ENCODE peak calls at places on chromosomes 11 and 22, in nine cellular contexts. Q is tibial nerve; V is CD4-positive, CD25-positive, alpha-beta regulatory T cell; J is heart left ventricle; A is naive thymus-derived CD4-positive, alpha-beta T cell; O is CD4-positive, alpha-beta memory T cell; Y is GM23248; W is ovary; H is lung. N is an unnamed sample.

GRCh38 chr11:8863838-8864237 is 47.2 kb upstream of the AKIP1 start:
- DNase-seq in H (no peak), A (no peak), Q (no peak), V (no peak), Y (peak), O (no peak), W (no peak), J (no peak), N (no peak)

GRCh38 chr11:3859373-3859881 is 4.0 kb downstream of the STIM1 start:
- DNase-seq in W (no peak), Y (no peak), H (no peak), J (peak), Q (no peak), O (no peak), A (no peak), V (peak), N (no peak)

GRCh38 chr22:50089231-50090140 is at the start of gene MOV10L1:
- DNase-seq in Y (peak), Q (no peak), J (peak), W (peak), O (no peak), V (no peak), H (no peak), A (no peak), N (no peak)

GRCh38 chr11:14519692-14520085 is 497 bp downstream of the PSMA1 start:
- DNase-seq in Q (no peak), H (no peak), Y (peak), W (no peak), A (no peak), J (no peak), O (no peak), V (peak), N (no peak)

GRCh38 chr11:113991170-113991569 is 16.3 kb downstream of the HTR3A start:
- DNase-seq in H (no peak), Y (peak), V (no peak), A (peak), Q (no peak), O (no peak), J (no peak), W (no peak), N (no peak)

GRCh38 chr11:6271598-6271997 is 12.0 kb downstream of the CCKBR start:
- DNase-seq in O (no peak), J (no peak), Y (no peak), A (no peak), V (no peak), Q (no peak), W (no peak), H (no peak), N (no peak)

GRCh38 chr11:7261578-7261977 is 9.9 kb downstream of the SYT9 start:
- DNase-seq in J (no peak), A (no peak), Q (no peak), Y (no peak), H (no peak), W (no peak), O (no peak), V (no peak), N (no peak)

GRCh38 chr11:19101803-19102520 is 15.0 kb upstream of the ZDHHC13 start:
- DNase-seq in W (no peak), V (no peak), J (no peak), Y (no peak), O (no peak), H (no peak), Q (no peak), A (no peak), N (no peak)

GRCh38 chr11:28169816-28170215 is 61.6 kb downstream of the METTL15 start:
- DNase-seq in H (no peak), O (no peak), W (no peak), J (no peak), V (peak), Y (peak), Q (no peak), A (no peak), N (no peak)

GRCh38 chr11:2806351-2807058 is 79.1 kb downstream of the CDKN1C start:
- DNase-seq in Y (no peak), V (no peak), W (peak), H (peak), Q (no peak), A (no peak), O (no peak), J (peak), N (no peak)

GRCh38 chr11:74449369-74449931 is 17.9 kb downstream of the KCNE3 start:
- DNase-seq in Q (peak), W (peak), Y (peak), V (peak), H (peak), A (peak), J (peak), O (peak), N (peak)

GRCh38 chr22:41799486-41800347 is 762 bp upstream of the CCDC134 start:
- DNase-seq in Q (peak), Y (peak), V (peak), O (no peak), W (peak), J (peak), A (peak), H (peak), N (no peak)

GRCh38 chr11:124740277-124740882 is 638 bp downstream of the NRGN start:
- DNase-seq in Y (peak), O (peak), A (peak), W (no peak), Q (no peak), H (peak), V (peak), J (peak), N (peak)

GRCh38 chr11:64516226-64516625 is 74.8 kb upstream of the SLC22A12 start:
- DNase-seq in Q (no peak), A (peak), Y (no peak), V (peak), J (no peak), O (no peak), H (no peak), W (no peak), N (no peak)

GRCh38 chr22:45425531-45426265 is 12.2 kb downstream of the RIBC2 start:
- DNase-seq in Y (no peak), Q (no peak), H (no peak), A (no peak), O (no peak), J (no peak), W (peak), V (no peak), N (no peak)

GRCh38 chr11:32809313-32809712 is 14.9 kb upstream of the CCDC73 start:
- DNase-seq in Q (peak), A (peak), H (peak), J (peak), W (peak), O (no peak), Y (peak), V (peak), N (peak)

GRCh38 chr11:3709977-3710376 is 38.8 kb upstream of the CHRNA10 start:
- DNase-seq in H (no peak), Y (peak), J (no peak), O (no peak), V (no peak), Q (no peak), W (no peak), A (no peak), N (no peak)

GRCh38 chr11:59668188-59668949 is 468 bp downstream of the PATL1 start:
- DNase-seq in Q (peak), A (no peak), Y (peak), W (peak), H (peak), J (no peak), V (no peak), O (peak), N (peak)

GRCh38 chr22:43004362-43005035 is 10.4 kb downstream of the PACSIN2 start:
- DNase-seq in A (no peak), J (no peak), O (no peak), V (peak), Y (peak), Q (no peak), H (no peak), W (no peak), N (no peak)

GRCh38 chr11:102457056-102457677 is 4.6 kb upstream of the TMEM123 start:
- DNase-seq in O (no peak), A (no peak), V (no peak), W (no peak), Q (no peak), Y (no peak), H (no peak), J (no peak), N (no peak)

GRCh38 chr11:109040303-109040702 is 375.4 kb downstream of the DDX10 start:
- DNase-seq in A (no peak), O (no peak), J (no peak), H (no peak), Q (no peak), W (no peak), Y (no peak), V (no peak), N (no peak)

GRCh38 chr22:27105142-27106025 is 448.0 kb downstream of the MIAT start:
- DNase-seq in O (no peak), H (no peak), J (peak), Y (peak), W (peak), A (no peak), Q (peak), V (no peak), N (no peak)
- H3K27ac ChIP-seq in O (no peak), H (no peak), J (peak), Y (peak), W (no peak), A (no peak), Q (peak), V (no peak), N (no peak)

DNA sequence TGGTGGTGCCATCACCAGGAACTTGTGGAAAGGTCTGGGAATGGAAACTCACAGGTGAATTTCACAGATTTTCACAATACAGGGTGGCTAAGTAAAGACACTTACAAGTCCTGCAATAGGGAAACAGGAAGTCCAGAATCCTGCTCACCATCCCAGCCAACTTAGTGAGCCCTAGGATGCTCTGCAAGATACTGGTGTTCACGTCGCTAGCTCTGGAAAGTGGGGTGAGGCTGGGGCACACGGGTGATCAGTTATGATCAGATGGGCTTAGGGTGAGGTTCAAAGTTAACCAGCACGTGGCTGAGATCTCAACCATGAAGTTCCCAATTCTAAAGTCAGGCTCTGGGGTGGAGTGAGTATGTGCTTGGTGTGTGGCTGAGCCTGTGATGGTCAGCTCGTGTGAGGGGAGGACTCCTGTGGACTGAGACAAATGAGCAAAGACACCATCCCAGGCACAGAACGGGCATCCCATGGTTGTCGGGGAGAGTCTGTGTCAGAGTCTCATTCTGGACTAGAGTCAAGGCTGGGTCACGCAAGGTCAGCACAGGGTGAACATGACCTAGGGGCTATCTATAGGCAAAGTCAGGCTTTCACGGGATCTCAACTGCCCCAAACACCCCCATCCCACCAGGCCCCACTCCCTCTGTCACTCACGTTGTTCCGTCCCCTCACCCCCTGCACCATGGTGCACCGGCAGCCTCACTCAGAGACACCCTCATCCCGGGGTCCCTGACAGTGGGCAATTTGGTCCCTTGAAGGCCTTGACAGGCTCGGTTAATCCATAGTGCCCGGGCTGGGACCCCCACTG is 23.9 kb downstream of the IGLL5 start:
- DNase-seq in H (no peak), Y (no peak), O (no peak), J (no peak), V (no peak), A (no peak), Q (no peak), W (no peak), N (no peak)
- H3K27ac ChIP-seq in H (no peak), Y (no peak), O (no peak), J (no peak), V (no peak), A (no peak), Q (no peak), W (no peak), N (no peak)

GRCh38 chr11:117204283-117205080 is 5.3 kb downstream of the TAGLN start:
- DNase-seq in J (no peak), W (peak), A (no peak), Y (no peak), H (no peak), O (no peak), Q (no peak), V (no peak), N (no peak)

GRCh38 chr11:117202386-117203068 is 3.4 kb downstream of the TAGLN start:
- DNase-seq in Y (peak), J (no peak), W (no peak), H (no peak), Q (no peak), O (no peak), A (no peak), V (no peak), N (no peak)

GRCh38 chr11:117201906-117202305 is 2.7 kb downstream of the TAGLN start:
- DNase-seq in J (peak), Q (no peak), O (no peak), Y (peak), W (no peak), V (no peak), A (no peak), H (no peak), N (no peak)

GRCh38 chr11:117201516-117201866 is 2.3 kb downstream of the TAGLN start:
- DNase-seq in H (no peak), V (no peak), J (peak), Q (no peak), Y (peak), W (no peak), A (no peak), O (no peak), N (no peak)

DNA sequence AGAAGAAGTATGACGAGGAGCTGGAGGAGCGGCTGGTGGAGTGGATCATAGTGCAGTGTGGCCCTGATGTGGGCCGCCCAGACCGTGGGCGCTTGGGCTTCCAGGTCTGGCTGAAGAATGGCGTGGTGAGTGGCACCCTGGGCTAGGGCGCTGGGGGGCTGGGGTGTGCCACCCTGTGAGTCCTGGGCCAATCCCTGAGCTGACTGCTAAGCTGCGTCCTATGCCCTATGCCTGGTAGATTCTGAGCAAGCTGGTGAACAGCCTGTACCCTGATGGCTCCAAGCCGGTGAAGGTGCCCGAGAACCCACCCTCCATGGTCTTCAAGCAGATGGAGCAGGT is 3.9 kb downstream of the TAGLN start:
- DNase-seq in O (no peak), J (no peak), Q (no peak), W (no peak), A (no peak), Y (no peak), H (no peak), V (no peak), N (no peak)
- H3K27ac ChIP-seq in O (no peak), J (peak), Q (peak), W (peak), A (no peak), Y (no peak), H (no peak), V (no peak), N (no peak)

DNA sequence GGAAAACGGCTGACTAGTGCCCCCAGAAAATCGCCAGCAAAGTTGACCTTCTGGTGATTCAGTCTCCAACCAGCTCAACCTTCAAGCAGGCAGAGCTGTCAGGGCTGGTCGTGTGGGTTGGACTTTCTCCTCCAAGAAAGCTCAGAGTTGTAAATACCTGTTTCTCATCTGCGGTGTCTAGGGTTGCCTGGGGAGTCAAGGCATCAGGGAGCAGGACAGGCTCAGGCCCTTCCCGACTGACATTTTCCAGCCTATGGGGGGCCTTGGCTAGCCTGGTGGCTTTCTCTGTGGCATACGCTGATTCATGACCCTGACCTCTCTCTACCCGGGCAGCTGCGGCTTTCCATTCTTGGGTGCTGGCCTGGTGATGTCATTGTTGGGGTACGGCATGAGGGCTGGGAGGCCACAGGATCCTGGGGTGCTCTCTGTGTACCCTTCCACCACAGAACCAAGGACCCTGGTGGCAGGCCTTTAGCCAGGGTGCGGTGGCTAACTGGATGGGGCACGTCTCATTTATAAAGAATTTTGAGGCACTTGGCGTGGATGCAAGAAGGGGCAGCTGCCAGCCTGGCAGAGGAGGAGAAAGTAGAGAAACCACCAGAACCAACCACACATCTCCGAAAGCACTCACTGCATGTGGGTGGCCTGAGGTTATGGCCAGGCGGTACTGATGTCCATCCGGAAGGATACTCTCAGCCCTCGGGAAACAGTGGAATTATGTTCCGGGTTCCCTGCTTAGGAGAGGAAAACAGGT is 64.9 kb downstream of the BCR start:
- DNase-seq in V (no peak), Q (no peak), H (no peak), J (no peak), A (no peak), W (no peak), Y (peak), O (no peak), N (no peak)
- H3K27ac ChIP-seq in V (no peak), Q (no peak), H (no peak), J (no peak), A (peak), W (no peak), Y (peak), O (no peak), N (no peak)

GRCh38 chr11:84806354-84806753 is 820.8 kb downstream of the DLG2 start:
- DNase-seq in J (no peak), V (no peak), Q (no peak), O (no peak), A (no peak), H (no peak), W (no peak), Y (no peak), N (no peak)
- H3K27ac ChIP-seq in J (no peak), V (no peak), Q (no peak), O (no peak), A (no peak), H (no peak), W (no peak), Y (no peak), N (no peak)

GRCh38 chr11:45215098-45215497 is 68.7 kb downstream of the PRDM11 start:
- DNase-seq in Y (no peak), O (no peak), J (no peak), V (peak), Q (no peak), H (no peak), W (no peak), A (no peak), N (no peak)
- H3K27ac ChIP-seq in Y (no peak), O (no peak), J (no peak), V (no peak), Q (no peak), H (no peak), W (no peak), A (no peak), N (no peak)

GRCh38 chr11:119369035-119369925 is 12.2 kb downstream of the USP2 start:
- DNase-seq in J (no peak), H (no peak), A (no peak), W (no peak), Q (no peak), O (no peak), Y (no peak), V (no peak), N (no peak)
- H3K27ac ChIP-seq in J (peak), H (peak), A (no peak), W (peak), Q (peak), O (no peak), Y (no peak), V (no peak), N (no peak)

DNA sequence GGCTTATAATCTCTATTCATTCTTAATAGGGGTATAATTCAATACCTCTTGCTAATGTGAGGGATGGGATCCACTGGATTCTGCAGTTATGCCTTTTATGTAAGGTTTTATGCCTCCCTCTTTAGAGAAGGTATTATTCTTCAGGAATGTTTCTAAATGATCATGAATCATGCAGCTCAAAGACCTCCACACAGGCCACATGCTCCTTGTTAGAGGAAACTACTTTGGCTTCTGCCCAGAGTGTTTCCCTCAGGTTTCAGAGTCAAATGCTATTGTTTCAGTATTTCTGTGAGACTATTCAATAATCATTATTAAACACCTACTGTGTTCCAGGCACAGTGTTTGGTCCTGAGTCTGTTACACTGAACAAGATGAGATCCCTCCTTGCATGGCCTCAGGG is 115.9 kb downstream of the RAB38 start:
- DNase-seq in V (no peak), J (no peak), A (no peak), W (no peak), Y (peak), O (no peak), Q (no peak), H (no peak), N (no peak)
- H3K27ac ChIP-seq in V (no peak), J (no peak), A (no peak), W (no peak), Y (no peak), O (no peak), Q (no peak), H (no peak), N (no peak)